ENCODE peak calls at places on chromosomes 1 and 21, in eight cellular contexts. F is GM23338, T is adrenal gland, V is H9, D is tibial artery, U is uterus, A is IMR-90, K is ovary. N is an unnamed sample.
A peak's percentile ranks its signal among the peaks of the same experiment; 100 is the strongest.

GRCh38 chr1:54220004-54220811 is 20.2 kb downstream of the MRPL37 start:
- DNase-seq in F (no peak), T (peak; percentile 98), V (no peak), D (no peak), U (peak; percentile 51), A (peak; percentile 45), K (peak; percentile 76), N (peak; percentile 71)

GRCh38 chr1:85830837-85831236 is 122.6 kb upstream of the ZNHIT6 start:
- DNase-seq in F (no peak), T (no peak), V (no peak), D (no peak), U (no peak), A (peak; percentile 54), K (no peak), N (no peak)

GRCh38 chr21:18608226-18608625 is 204.6 kb upstream of the TMPRSS15 start:
- DNase-seq in F (no peak), T (no peak), V (no peak), D (no peak), U (no peak), A (no peak), K (no peak), N (no peak)

GRCh38 chr1:160127865-160128523 is 12.4 kb downstream of the ATP1A2 start:
- DNase-seq in F (no peak), T (peak; percentile 47), V (no peak), D (no peak), U (no peak), A (peak; percentile 60), K (no peak), N (peak; percentile 54)

GRCh38 chr1:171803056-171803455 is 21.6 kb downstream of the METTL13 start:
- DNase-seq in F (no peak), T (no peak), V (no peak), D (no peak), U (no peak), A (peak; percentile 71), K (no peak), N (peak; percentile 92)

GRCh38 chr1:150160964-150161626 is 11.4 kb downstream of the PLEKHO1 start:
- DNase-seq in F (no peak), T (no peak), V (no peak), D (no peak), U (no peak), A (peak; percentile 54), K (no peak), N (no peak)

GRCh38 chr1:64060611-64061302 is 142.7 kb upstream of the UBE2U start:
- DNase-seq in F (no peak), T (no peak), V (no peak), D (no peak), U (no peak), A (no peak), K (no peak), N (no peak)

GRCh38 chr1:210262897-210263272 is 30.3 kb downstream of the SERTAD4 start:
- DNase-seq in F (no peak), T (no peak), V (no peak), D (peak; percentile 42), U (no peak), A (no peak), K (no peak), N (no peak)

GRCh38 chr1:15680131-15680530 is 4.0 kb upstream of the PLEKHM2 start:
- DNase-seq in F (no peak), T (peak; percentile 64), V (no peak), D (no peak), U (no peak), A (peak; percentile 78), K (no peak), N (no peak)

GRCh38 chr1:67250051-67250653 is 57.5 kb upstream of the IL12RB2 start:
- DNase-seq in F (peak; percentile 65), T (no peak), V (no peak), D (no peak), U (no peak), A (no peak), K (no peak), N (no peak)

GRCh38 chr1:46134660-46135331 is 2.4 kb upstream of the PIK3R3 start:
- DNase-seq in F (no peak), T (peak; percentile 41), V (no peak), D (no peak), U (no peak), A (peak; percentile 95), K (no peak), N (peak; percentile 76)

GRCh38 chr1:223245983-223246382 is 102.9 kb upstream of the TLR5 start:
- DNase-seq in F (no peak), T (no peak), V (no peak), D (no peak), U (no peak), A (no peak), K (no peak), N (no peak)

GRCh38 chr1:24586970-24587820 is 31.3 kb downstream of the NCMAP start:
- DNase-seq in F (peak; percentile 89), T (peak; percentile 51), V (no peak), D (no peak), U (no peak), A (peak; percentile 63), K (no peak), N (peak; percentile 66)

GRCh38 chr1:112717263-112717662 is 2.1 kb upstream of the PPM1J start:
- DNase-seq in F (no peak), T (no peak), V (no peak), D (no peak), U (no peak), A (no peak), K (no peak), N (no peak)

GRCh38 chr1:119711804-119712341 is at the start of gene PHGDH:
- DNase-seq in F (peak; percentile 96), T (peak; percentile 53), V (peak; percentile 87), D (peak; percentile 69), U (peak; percentile 74), A (peak; percentile 90), K (peak; percentile 69), N (peak; percentile 96)

GRCh38 chr1:244865028-244865371 is 657 bp upstream of the HNRNPU start:
- DNase-seq in F (peak; percentile 56), T (peak; percentile 43), V (peak; percentile 43), D (peak; percentile 45), U (peak; percentile 20), A (no peak), K (peak; percentile 30), N (peak; percentile 30)

GRCh38 chr1:37841652-37842051 is 17.7 kb downstream of the MTF1 start:
- DNase-seq in F (no peak), T (no peak), V (no peak), D (no peak), U (no peak), A (no peak), K (no peak), N (no peak)

GRCh38 chr1:37845049-37845646 is 14.2 kb downstream of the MTF1 start:
- DNase-seq in F (no peak), T (no peak), V (no peak), D (no peak), U (no peak), A (no peak), K (no peak), N (no peak)

GRCh38 chr1:37849480-37849879 is 9.9 kb downstream of the MTF1 start:
- DNase-seq in F (no peak), T (no peak), V (no peak), D (no peak), U (no peak), A (no peak), K (no peak), N (no peak)

GRCh38 chr1:37846634-37847339 is 12.6 kb downstream of the MTF1 start:
- DNase-seq in F (no peak), T (no peak), V (no peak), D (no peak), U (no peak), A (no peak), K (no peak), N (no peak)

GRCh38 chr1:37845781-37846180 is 13.6 kb downstream of the MTF1 start:
- DNase-seq in F (no peak), T (no peak), V (no peak), D (no peak), U (no peak), A (no peak), K (no peak), N (peak; percentile 55)
- H3K4me1 ChIP-seq in F (no peaks in the 10 kb centered on the region), T (peaks cover 3% of the 10 kb centered on the region), V (no peaks in the 10 kb centered on the region), D (peaks cover 4% of the 10 kb centered on the region), U (no peaks in the 10 kb centered on the region), A (peaks cover 1% of the 10 kb centered on the region), K (peaks cover 15% of the 10 kb centered on the region), N (peaks cover 6% of the 10 kb centered on the region)

GRCh38 chr1:31476891-31477846 is 64.2 kb downstream of the SERINC2 start:
- DNase-seq in F (no peak), T (no peak), V (no peak), D (no peak), U (no peak), A (no peak), K (no peak), N (no peak)
- H3K4me1 ChIP-seq in F (peaks cover 3% of the 10 kb centered on the region), T (no peaks in the 10 kb centered on the region), V (no peaks in the 10 kb centered on the region), D (no peaks in the 10 kb centered on the region), U (no peaks in the 10 kb centered on the region), A (no peaks in the 10 kb centered on the region), K (no peaks in the 10 kb centered on the region), N (no peaks in the 10 kb centered on the region)

DNA sequence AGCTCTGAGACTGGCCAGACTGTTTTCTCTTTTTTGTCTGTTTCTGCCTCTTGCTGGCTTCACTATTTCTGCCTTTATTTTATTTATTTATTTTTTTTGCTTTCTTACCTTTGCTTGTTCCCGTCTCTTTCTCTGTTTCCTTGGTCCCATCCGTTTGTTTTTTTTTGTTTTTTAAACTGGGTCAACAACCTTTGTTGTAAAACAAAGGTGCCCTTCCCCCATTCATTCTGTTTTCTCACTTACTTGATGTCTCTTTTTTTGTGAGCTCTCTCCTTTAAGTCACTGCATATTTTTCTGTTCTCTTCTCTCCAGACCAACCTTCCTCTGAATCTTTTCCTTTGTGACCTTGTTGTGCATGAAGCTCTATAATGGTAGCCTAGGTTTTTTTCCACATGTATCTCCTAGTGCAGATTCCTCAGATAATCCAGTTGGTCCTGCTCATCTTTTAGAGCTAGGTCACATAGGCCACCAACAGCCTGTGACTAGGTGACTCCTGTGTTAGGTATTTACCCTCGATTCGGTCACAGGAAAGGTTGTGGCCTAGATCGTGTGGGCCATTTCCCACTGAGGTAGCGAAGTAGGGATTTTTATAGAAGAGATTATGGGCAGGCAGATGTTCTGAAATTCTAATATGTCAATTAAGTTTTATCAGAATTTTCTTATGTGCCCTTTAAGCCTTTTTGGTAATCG is 15.9 kb downstream of the GNAI3 start:
- DNase-seq in F (peak; percentile 86), T (no peak), V (no peak), D (no peak), U (no peak), A (no peak), K (no peak), N (no peak)
- H3K4me1 ChIP-seq in F (peaks cover 40% of the 10 kb centered on the region), T (peaks cover 14% of the 10 kb centered on the region), V (peaks cover 4% of the 10 kb centered on the region), D (peaks cover 30% of the 10 kb centered on the region), U (peaks cover 20% of the 10 kb centered on the region), A (peaks cover 7% of the 10 kb centered on the region), K (peaks cover 4% of the 10 kb centered on the region), N (peaks cover 21% of the 10 kb centered on the region)

GRCh38 chr1:113980120-113980519 is 846 bp downstream of the OLFML3 start:
- DNase-seq in F (no peak), T (no peak), V (no peak), D (peak; percentile 58), U (peak; percentile 82), A (peak; percentile 46), K (peak; percentile 88), N (peak; percentile 45)

GRCh38 chr1:113976609-113977278 is 2.5 kb upstream of the OLFML3 start:
- DNase-seq in F (peak; percentile 79), T (peak; percentile 23), V (peak; percentile 62), D (peak; percentile 36), U (no peak), A (peak; percentile 59), K (peak; percentile 49), N (peak; percentile 41)

GRCh38 chr1:113978863-113979702 is at the start of gene OLFML3:
- DNase-seq in F (peak; percentile 98), T (peak; percentile 92), V (peak; percentile 90), D (peak; percentile 94), U (peak; percentile 91), A (peak; percentile 95), K (peak; percentile 86), N (peak; percentile 98)

GRCh38 chr1:113972954-113973353 is 6.3 kb upstream of the OLFML3 start:
- DNase-seq in F (no peak), T (no peak), V (no peak), D (no peak), U (no peak), A (no peak), K (no peak), N (no peak)

GRCh38 chr1:113975211-113975895 is 3.9 kb upstream of the OLFML3 start:
- DNase-seq in F (no peak), T (no peak), V (no peak), D (no peak), U (no peak), A (peak; percentile 47), K (no peak), N (peak; percentile 27)
- H3K4me1 ChIP-seq in F (peaks cover 50% of the 10 kb centered on the region), T (peaks cover 11% of the 10 kb centered on the region), V (peaks cover 9% of the 10 kb centered on the region), D (peaks cover 33% of the 10 kb centered on the region), U (no peaks in the 10 kb centered on the region), A (peaks cover 17% of the 10 kb centered on the region), K (peaks cover 5% of the 10 kb centered on the region), N (peaks cover 13% of the 10 kb centered on the region)

N was measured in cardiac muscle cell.